ENCODE peak calls at places on chromosomes 16 and 17, in eight cellular contexts. P is tibial nerve; D is IMR-90; U is SJCRH30; K is CD8-positive, alpha-beta memory T cell; O is heart right ventricle; R is mesendoderm; G is NT2/D1. B is an unnamed sample. For H3K27me3, the result is how much of the 10 kb centered on the place peaks cover.

GRCh38 chr17:48290378-48290777 is 139.6 kb downstream of the SKAP1 start:
- DNase-seq in K (no peak), U (no peak), R (peak), G (no peak), P (no peak), O (no peak), D (no peak), B (no peak)

GRCh38 chr16:49618955-49619354 is 237.0 kb downstream of the ZNF423 start:
- DNase-seq in K (no peak), U (no peak), R (no peak), O (no peak), P (no peak), G (no peak), D (no peak), B (no peak)

GRCh38 chr16:1825864-1826690 is 548 bp downstream of the HAGH start:
- DNase-seq in R (peak), U (peak), O (peak), K (peak), P (no peak), G (no peak), D (peak), B (no peak)

GRCh38 chr16:11793840-11794239 is 3.2 kb downstream of the ZC3H7A start:
- DNase-seq in P (no peak), K (no peak), U (no peak), R (no peak), G (no peak), D (no peak), O (no peak), B (peak)

GRCh38 chr17:60464343-60464742 is 42.1 kb downstream of the CHCT1 start:
- DNase-seq in D (no peak), P (no peak), G (no peak), K (no peak), U (no peak), O (no peak), R (no peak), B (no peak)

GRCh38 chr17:50939795-50940684 is 73.9 kb upstream of the TOB1 start:
- DNase-seq in U (no peak), D (no peak), R (no peak), P (no peak), G (no peak), K (no peak), O (no peak), B (no peak)

GRCh38 chr17:72183194-72183685 is 62.4 kb downstream of the SOX9 start:
- DNase-seq in O (no peak), P (no peak), R (no peak), G (no peak), U (no peak), D (no peak), K (no peak), B (no peak)

GRCh38 chr16:56848955-56849689 is 15.9 kb upstream of the SLC12A3 start:
- DNase-seq in G (no peak), K (no peak), P (no peak), O (no peak), U (peak), R (no peak), D (peak), B (no peak)

GRCh38 chr16:87072101-87072500 is 245.1 kb downstream of the C16orf95 start:
- DNase-seq in K (no peak), P (no peak), G (no peak), O (no peak), U (no peak), D (no peak), R (no peak), B (no peak)

GRCh38 chr16:85029413-85029794 is 1.8 kb downstream of the KIAA0513 start:
- DNase-seq in K (peak), U (no peak), P (no peak), G (no peak), R (peak), O (no peak), D (peak), B (peak)

GRCh38 chr17:52030096-52030495 is 128.4 kb downstream of the CA10 start:
- DNase-seq in G (no peak), U (no peak), R (peak), O (no peak), K (no peak), P (no peak), D (no peak), B (peak)

GRCh38 chr17:78142113-78142861 is 3.9 kb upstream of the C17orf99 start:
- DNase-seq in K (no peak), D (peak), O (no peak), U (no peak), R (peak), P (no peak), G (no peak), B (no peak)

GRCh38 chr17:2207815-2208515 is 95.6 kb downstream of the SMG6 start:
- DNase-seq in R (no peak), U (peak), O (no peak), P (no peak), G (no peak), D (no peak), K (no peak), B (no peak)

GRCh38 chr16:68658258-68658973 is 13.3 kb downstream of the CDH3 start:
- DNase-seq in R (peak), P (no peak), U (peak), K (no peak), D (peak), G (no peak), O (no peak), B (no peak)

GRCh38 chr17:50276588-50277356 is 2.5 kb downstream of the TMEM92 start:
- DNase-seq in O (no peak), D (no peak), K (no peak), P (no peak), R (no peak), U (no peak), G (no peak), B (no peak)

GRCh38 chr17:29103341-29103740 is 60.4 kb downstream of the PIPOX start:
- DNase-seq in K (no peak), R (no peak), U (peak), O (no peak), G (no peak), D (no peak), P (no peak), B (no peak)

GRCh38 chr17:27879987-27880608 is 13.1 kb downstream of the LYRM9 start:
- DNase-seq in K (peak), D (peak), R (peak), P (peak), O (peak), G (peak), U (peak), B (peak)

GRCh38 chr16:12229759-12230594 is 253.4 kb downstream of the SNX29 start:
- DNase-seq in D (peak), R (no peak), G (no peak), K (no peak), P (no peak), U (no peak), O (no peak), B (no peak)

GRCh38 chr17:50963139-50963538 is 97.0 kb upstream of the TOB1 start:
- DNase-seq in K (no peak), D (no peak), G (no peak), R (no peak), O (no peak), U (no peak), P (no peak), B (no peak)

GRCh38 chr16:66107661-66108060 is 258.8 kb upstream of the CDH5 start:
- DNase-seq in K (no peak), P (no peak), D (peak), O (no peak), R (no peak), U (no peak), G (no peak), B (no peak)

GRCh38 chr16:28597692-28598261 is 927 bp upstream of the SULT1A2 start:
- DNase-seq in P (no peak), U (no peak), R (peak), G (peak), K (no peak), O (no peak), D (no peak), B (no peak)

GRCh38 chr16:27650073-27650701 is 100.2 kb downstream of the KATNIP start:
- DNase-seq in K (no peak), D (no peak), P (no peak), G (no peak), O (no peak), U (no peak), R (no peak), B (no peak)

GRCh38 chr17:17494499-17495447 is 1.4 kb downstream of the RASD1 start:
- DNase-seq in P (no peak), U (no peak), D (peak), K (no peak), O (peak), R (peak), G (no peak), B (peak)

GRCh38 chr17:48617515-48618365 is 2.6 kb upstream of the HOXB8 start:
- DNase-seq in U (no peak), R (no peak), P (no peak), O (no peak), D (no peak), K (no peak), G (no peak), B (no peak)

GRCh38 chr16:15782573-15783365 is 74.1 kb downstream of the MYH11 start:
- DNase-seq in P (no peak), R (peak), G (no peak), U (peak), K (no peak), D (peak), O (no peak), B (peak)

GRCh38 chr16:57134982-57135381 is 42.6 kb downstream of the CPNE2 start:
- DNase-seq in R (no peak), U (no peak), G (no peak), D (no peak), K (no peak), P (no peak), O (no peak), B (no peak)

GRCh38 chr17:43782903-43783462 is 2.7 kb downstream of the CFAP97D1 start:
- DNase-seq in R (no peak), O (no peak), G (no peak), D (no peak), U (no peak), P (no peak), K (no peak), B (no peak)

GRCh38 chr17:7383742-7384488 is 3.0 kb downstream of the TNK1 start:
- DNase-seq in P (no peak), U (no peak), K (peak), D (peak), G (no peak), O (no peak), R (peak), B (peak)

GRCh38 chr17:40095944-40096791 is 4.2 kb downstream of the NR1D1 start:
- DNase-seq in K (peak), D (peak), R (no peak), P (no peak), O (peak), G (no peak), U (no peak), B (no peak)

GRCh38 chr17:31596382-31597323 is 205.2 kb downstream of the RAB11FIP4 start:
- DNase-seq in G (peak), D (peak), R (peak), P (peak), U (peak), K (no peak), O (peak), B (peak)

GRCh38 chr17:41835800-41836549 is at the start of gene NT5C3B:
- DNase-seq in K (peak), D (no peak), U (peak), P (peak), R (peak), G (no peak), O (peak), B (peak)

GRCh38 chr16:80500116-80500859 is 40.5 kb upstream of the DYNLRB2 start:
- DNase-seq in R (no peak), U (no peak), G (no peak), O (no peak), D (no peak), P (no peak), K (no peak), B (no peak)

GRCh38 chr16:74226361-74226979 is 70.1 kb upstream of the PSMD7 start:
- DNase-seq in D (peak), U (peak), G (no peak), K (no peak), P (no peak), R (peak), O (no peak), B (no peak)

GRCh38 chr16:3142327-3142726 is 7.5 kb downstream of the ZNF213 start:
- DNase-seq in O (no peak), P (no peak), U (no peak), G (no peak), D (no peak), K (no peak), R (no peak), B (no peak)

GRCh38 chr16:16930309-16931000 is 540.3 kb downstream of the XYLT1 start:
- DNase-seq in P (no peak), O (no peak), U (no peak), K (no peak), G (no peak), D (no peak), R (no peak), B (no peak)
- H3K27me3 ChIP-seq in P (under half), O (under half), U (under half), K (under half), G (under half), D (under half), R (under half), B (under half)

GRCh38 chr17:35313875-35314409 is 59.5 kb downstream of the SLFN11 start:
- DNase-seq in K (peak), P (no peak), D (no peak), O (peak), U (no peak), G (no peak), R (peak), B (no peak)

GRCh38 chr17:35312790-35313711 is 60.4 kb downstream of the SLFN11 start:
- DNase-seq in U (peak), K (peak), R (peak), O (peak), D (peak), G (peak), P (no peak), B (peak)

GRCh38 chr17:35315971-35316370 is 57.5 kb downstream of the SLFN11 start:
- DNase-seq in O (no peak), G (no peak), P (no peak), R (no peak), K (no peak), D (no peak), U (peak), B (no peak)

GRCh38 chr17:35315283-35315682 is 58.1 kb downstream of the SLFN11 start:
- DNase-seq in O (peak), P (no peak), K (no peak), R (no peak), G (no peak), D (peak), U (peak), B (no peak)

GRCh38 chr17:35314415-35315216 is 58.8 kb downstream of the SLFN11 start:
- DNase-seq in D (no peak), O (no peak), R (peak), P (no peak), U (peak), G (no peak), K (no peak), B (no peak)
- H3K4me3 ChIP-seq in D (no peak), O (no peak), R (no peak), P (no peak), U (no peak), G (no peak), K (peak), B (no peak)

DNA sequence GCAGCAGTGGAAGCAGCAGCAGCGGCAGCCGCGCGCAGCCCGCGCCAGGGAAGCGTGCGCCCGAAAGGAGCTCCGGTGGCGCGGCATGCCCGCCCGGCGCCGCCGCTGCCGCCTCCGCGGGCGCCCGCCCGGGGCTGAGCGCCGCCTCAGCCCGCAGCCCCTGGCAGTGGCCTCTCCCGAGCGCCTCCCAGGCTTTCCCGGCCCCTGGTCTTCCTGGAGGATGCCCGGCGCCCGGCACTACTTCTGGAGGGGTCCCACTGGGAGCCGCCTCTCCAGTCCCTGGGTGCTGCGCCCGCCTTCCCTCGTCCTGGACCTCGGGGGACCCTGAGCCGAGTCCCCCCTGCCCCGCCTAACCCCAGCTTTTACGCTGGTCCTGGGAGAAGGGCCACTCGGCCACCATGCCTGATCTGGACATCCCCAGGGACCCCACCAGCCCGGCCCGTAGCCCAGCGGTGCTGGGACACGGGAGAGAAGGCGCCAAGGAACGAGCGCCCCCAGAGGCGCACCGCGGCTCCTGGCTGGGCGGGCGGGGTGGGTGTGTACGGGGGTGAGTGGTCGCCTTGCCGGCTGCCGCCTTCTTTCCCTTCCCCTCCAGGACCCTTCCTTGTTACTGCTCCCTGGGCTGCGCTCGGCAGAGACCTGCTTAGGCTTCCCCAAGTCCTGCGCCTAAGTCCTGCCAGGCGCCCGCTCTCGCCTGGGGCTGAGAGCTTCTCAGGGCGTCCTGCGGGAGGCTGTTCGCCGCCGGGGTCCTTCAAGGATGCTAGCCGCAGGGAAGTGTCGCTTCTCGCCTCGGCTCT is 713 bp downstream of the ASIC2 start:
- DNase-seq in R (peak), P (no peak), O (no peak), U (no peak), G (peak), D (peak), K (no peak), B (peak)
- H3K27me3 ChIP-seq in R (under half), P (under half), O (half or more), U (under half), G (under half), D (under half), K (under half), B (under half)

GRCh38 chr16:58262592-58262991 is 32.2 kb downstream of the PRSS54 start:
- DNase-seq in K (no peak), P (no peak), U (no peak), G (no peak), R (no peak), D (no peak), O (no peak), B (no peak)

GRCh38 chr16:58266336-58266735 is 28.5 kb downstream of the PRSS54 start:
- DNase-seq in G (no peak), K (no peak), U (no peak), R (no peak), P (no peak), O (no peak), D (no peak), B (no peak)

GRCh38 chr16:58264961-58265479 is 29.8 kb downstream of the PRSS54 start:
- DNase-seq in U (peak), D (peak), O (no peak), R (peak), G (no peak), P (no peak), K (no peak), B (peak)

GRCh38 chr16:58265480-58266052 is 29.3 kb downstream of the PRSS54 start:
- DNase-seq in P (no peak), U (no peak), G (no peak), K (no peak), D (no peak), R (no peak), O (no peak), B (no peak)

DNA sequence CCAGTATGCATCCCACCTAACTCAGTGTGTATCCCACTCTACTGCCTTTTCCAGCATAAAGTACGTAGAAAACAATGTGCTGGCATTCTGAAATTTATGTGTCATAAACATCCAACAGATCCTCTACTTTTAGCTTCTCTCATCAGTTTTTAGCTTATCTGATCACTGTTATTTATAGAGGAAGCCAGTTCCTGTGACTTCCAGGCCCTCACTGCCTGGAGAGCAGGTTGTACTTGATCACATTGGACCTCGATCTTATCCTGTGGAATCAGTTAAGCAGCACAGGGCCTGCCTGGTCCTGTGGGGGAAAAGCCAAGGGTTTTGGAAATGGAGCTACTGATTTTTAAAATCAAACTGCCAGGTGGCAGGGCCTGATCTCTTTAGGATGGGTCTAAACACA is 30.8 kb downstream of the PRSS54 start:
- DNase-seq in P (no peak), U (no peak), K (no peak), D (no peak), G (no peak), O (no peak), R (no peak), B (no peak)
- H3K4me3 ChIP-seq in P (no peak), U (no peak), K (no peak), D (no peak), G (no peak), O (no peak), R (no peak), B (no peak)

GRCh38 chr17:22286337-22287041 is 594.2 kb downstream of the KCNJ18 start:
- DNase-seq in G (no peak), R (no peak), D (no peak), O (no peak), K (no peak), U (no peak), P (no peak), B (no peak)
- H3K27me3 ChIP-seq in G (under half), R (under half), D (under half), O (under half), K (under half), U (under half), P (under half), B (under half)

DNA sequence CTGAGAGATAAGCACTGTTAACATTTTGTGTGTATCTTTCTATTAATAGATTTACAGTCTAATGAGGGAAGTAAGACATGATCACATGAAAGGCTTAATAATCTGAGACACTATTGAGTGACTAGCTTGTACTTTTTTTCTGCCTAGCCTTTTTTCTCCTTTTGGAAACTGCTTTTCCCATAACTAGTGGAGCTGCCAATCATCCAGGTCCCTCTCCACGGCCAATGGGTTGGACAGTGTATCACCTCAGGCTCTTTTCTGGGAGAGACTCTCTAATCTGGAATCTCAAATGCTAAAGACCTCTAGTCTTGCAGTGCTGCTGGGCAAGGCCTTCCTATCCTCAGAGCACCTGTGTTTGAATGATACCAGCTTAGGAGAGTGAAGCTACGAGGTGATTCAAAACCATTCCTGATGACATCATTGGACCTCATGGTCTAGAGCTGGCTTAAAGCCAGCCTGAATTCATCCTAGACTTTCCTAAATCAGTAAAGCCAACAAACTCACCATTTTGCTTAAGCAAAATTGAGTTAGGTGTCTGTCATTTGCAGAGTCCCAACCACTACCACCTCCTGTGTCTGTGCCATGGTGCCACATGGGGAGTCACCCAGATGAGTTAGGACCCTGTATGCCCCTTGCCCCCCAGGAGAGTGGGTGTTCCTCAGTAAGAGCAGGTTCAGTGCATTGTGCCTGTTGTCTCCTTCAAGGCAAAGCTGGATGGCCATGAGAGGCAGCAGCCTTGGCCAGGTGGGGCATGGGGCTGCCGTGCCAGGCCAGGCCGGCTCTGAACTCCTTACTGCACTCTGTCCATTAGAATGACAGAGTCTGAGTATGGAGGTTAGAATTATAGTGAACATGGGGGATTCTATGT is 62.9 kb downstream of the SPECC1 start:
- DNase-seq in K (no peak), U (peak), P (no peak), G (no peak), R (no peak), D (no peak), O (no peak), B (no peak)
- H3K4me3 ChIP-seq in K (no peak), U (no peak), P (no peak), G (no peak), R (no peak), D (no peak), O (no peak), B (no peak)

B was measured in BE2C.